ENCODE peak calls at places on chromosome 22, in seven cellular contexts. O is AG04449, D is cardiac muscle cell, T is fibroblast of mammary gland, N is lung, H is psoas muscle, Y is astrocyte of the spinal cord. L is an unnamed sample.

GRCh38 chr22:49269371-49269770 is 558.3 kb downstream of the BRD1 start:
- DNase-seq in O (no peak), D (no peak), T (no peak), N (no peak), H (no peak), Y (no peak), L (no peak)

GRCh38 chr22:41573677-41574264 is 13.0 kb downstream of the CSDC2 start:
- DNase-seq in O (no peak), D (no peak), T (no peak), N (no peak), H (no peak), Y (no peak), L (no peak)

GRCh38 chr22:35315855-35316745 is 16.4 kb downstream of the TOM1 start:
- DNase-seq in O (no peak), D (no peak), T (no peak), N (no peak), H (peak), Y (no peak), L (no peak)

GRCh38 chr22:43131773-43132501 is 11.3 kb downstream of the MCAT start:
- DNase-seq in O (no peak), D (no peak), T (no peak), N (no peak), H (no peak), Y (no peak), L (no peak)

GRCh38 chr22:38071421-38072321 is 12.3 kb downstream of the SLC16A8 start:
- DNase-seq in O (no peak), D (no peak), T (no peak), N (no peak), H (peak), Y (no peak), L (no peak)

GRCh38 chr22:17777005-17777716 is 2.9 kb upstream of the BID start:
- DNase-seq in O (no peak), D (no peak), T (no peak), N (peak), H (peak), Y (no peak), L (no peak)

GRCh38 chr22:37419916-37420655 is 7.2 kb downstream of the ELFN2 start:
- DNase-seq in O (no peak), D (peak), T (no peak), N (no peak), H (no peak), Y (no peak), L (no peak)

GRCh38 chr22:19055801-19056200 is 66.4 kb downstream of the DGCR2 start:
- DNase-seq in O (no peak), D (no peak), T (no peak), N (no peak), H (no peak), Y (no peak), L (no peak)

GRCh38 chr22:40805699-40806203 is 13.4 kb downstream of the SLC25A17 start:
- DNase-seq in O (no peak), D (no peak), T (no peak), N (no peak), H (no peak), Y (no peak), L (no peak)

GRCh38 chr22:19432092-19432844 is at the start of gene MRPL40:
- DNase-seq in O (peak), D (peak), T (peak), N (peak), H (peak), Y (peak), L (peak)

GRCh38 chr22:44029069-44029468 is 5.0 kb downstream of the PARVB start:
- DNase-seq in O (no peak), D (no peak), T (no peak), N (no peak), H (peak), Y (no peak), L (no peak)

GRCh38 chr22:45504703-45505341 is 2.1 kb downstream of the FBLN1 start:
- DNase-seq in O (no peak), D (peak), T (no peak), N (no peak), H (peak), Y (peak), L (peak)

GRCh38 chr22:43990044-43990443 is 34.1 kb upstream of the PARVB start:
- DNase-seq in O (no peak), D (no peak), T (no peak), N (no peak), H (no peak), Y (no peak), L (no peak)

GRCh38 chr22:47918276-47918928 is 1156.0 kb downstream of the TBC1D22A start:
- DNase-seq in O (no peak), D (no peak), T (no peak), N (no peak), H (no peak), Y (no peak), L (no peak)

GRCh38 chr22:37496651-37497599 is 10.7 kb upstream of the MFNG start:
- DNase-seq in O (peak), D (no peak), T (peak), N (no peak), H (no peak), Y (peak), L (peak)

GRCh38 chr22:23213031-23213555 is 32.8 kb downstream of the BCR start:
- DNase-seq in O (no peak), D (no peak), T (no peak), N (no peak), H (no peak), Y (no peak), L (no peak)

DNA sequence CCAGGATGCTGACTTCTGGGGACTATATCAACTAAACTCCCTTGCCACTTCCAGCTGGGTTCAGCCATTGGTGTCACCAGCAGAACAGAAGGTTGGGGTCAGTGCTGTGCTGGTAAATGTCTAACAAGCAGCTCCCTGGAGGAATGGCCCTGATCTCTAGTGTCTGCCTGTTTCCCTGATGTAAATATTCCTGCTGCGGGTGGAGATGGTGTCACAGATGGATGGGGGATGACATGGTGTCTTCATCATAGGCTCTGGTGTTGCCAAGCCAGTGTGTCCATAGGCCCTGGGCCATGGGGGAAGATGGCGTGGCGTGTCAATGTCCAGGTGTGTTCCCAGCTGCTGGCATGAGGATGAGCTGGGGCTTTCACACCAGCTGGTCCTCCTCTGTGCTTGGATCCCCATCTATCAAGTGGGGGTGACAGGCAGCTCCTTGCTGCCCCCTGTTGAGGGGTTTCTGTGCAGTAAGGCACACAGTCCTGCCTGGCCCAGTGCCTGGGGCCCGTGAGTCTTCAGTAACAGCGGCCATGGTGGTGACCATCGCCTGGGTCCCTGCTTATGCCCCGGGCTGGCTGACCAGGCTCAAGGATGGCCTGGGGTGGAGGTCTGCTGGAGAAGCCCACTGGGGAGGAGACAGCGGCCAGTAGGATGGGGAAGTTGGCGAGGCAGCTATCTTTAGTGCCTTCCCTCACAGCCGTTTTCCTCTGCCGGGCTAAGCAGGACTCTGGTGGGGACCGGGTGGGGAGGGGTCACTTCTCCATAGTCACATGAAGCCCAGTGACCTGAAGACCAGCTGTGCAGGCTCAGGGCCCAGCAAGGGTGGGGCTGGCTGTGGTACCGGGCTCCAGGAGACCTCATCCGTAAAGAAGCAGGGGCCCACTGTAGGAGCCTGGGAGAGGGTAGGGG is 12.7 kb downstream of the RPL3 start:
- DNase-seq in O (no peak), D (peak), T (no peak), N (no peak), H (no peak), Y (no peak), L (peak)
- TF ChIP-seq CTCF in O (peak), D (peak), T (peak), N (peak), H (peak), Y (peak), L (peak)

GRCh38 chr22:46844606-46845210 is 82.3 kb downstream of the TBC1D22A start:
- DNase-seq in O (no peak), D (no peak), T (no peak), N (no peak), H (no peak), Y (no peak), L (no peak)

GRCh38 chr22:46848227-46848626 is 85.8 kb downstream of the TBC1D22A start:
- DNase-seq in O (no peak), D (no peak), T (peak), N (peak), H (no peak), Y (peak), L (no peak)

GRCh38 chr22:46846832-46847355 is 84.4 kb downstream of the TBC1D22A start:
- DNase-seq in O (no peak), D (no peak), T (no peak), N (peak), H (no peak), Y (peak), L (no peak)

GRCh38 chr22:46845281-46846153 is 83.1 kb downstream of the TBC1D22A start:
- DNase-seq in O (no peak), D (no peak), T (peak), N (no peak), H (no peak), Y (peak), L (peak)

GRCh38 chr22:46846154-46846831 is 83.8 kb downstream of the TBC1D22A start:
- DNase-seq in O (no peak), D (no peak), T (peak), N (no peak), H (no peak), Y (no peak), L (no peak)
- H3K4me3 ChIP-seq in O (no peak), D (no peak), T (no peak), N (no peak), H (no peak), Y (no peak), L (no peak)

GRCh38 chr22:32836286-32836859 is 34.9 kb downstream of the TIMP3 start:
- DNase-seq in O (no peak), D (no peak), T (peak), N (no peak), H (no peak), Y (no peak), L (peak)
- TF ChIP-seq CTCF in O (peak), D (peak), T (peak), N (peak), H (peak), Y (peak), L (peak)

GRCh38 chr22:27474112-27474571 is 327.4 kb downstream of the MN1 start:
- DNase-seq in O (no peak), D (no peak), T (no peak), N (no peak), H (no peak), Y (peak), L (peak)

GRCh38 chr22:27476318-27476717 is 325.2 kb downstream of the MN1 start:
- DNase-seq in O (no peak), D (no peak), T (no peak), N (no peak), H (no peak), Y (no peak), L (no peak)

GRCh38 chr22:27476729-27477128 is 324.8 kb downstream of the MN1 start:
- DNase-seq in O (no peak), D (peak), T (peak), N (no peak), H (no peak), Y (peak), L (peak)

GRCh38 chr22:27474711-27475547 is 326.6 kb downstream of the MN1 start:
- DNase-seq in O (peak), D (no peak), T (peak), N (no peak), H (no peak), Y (peak), L (peak)

DNA sequence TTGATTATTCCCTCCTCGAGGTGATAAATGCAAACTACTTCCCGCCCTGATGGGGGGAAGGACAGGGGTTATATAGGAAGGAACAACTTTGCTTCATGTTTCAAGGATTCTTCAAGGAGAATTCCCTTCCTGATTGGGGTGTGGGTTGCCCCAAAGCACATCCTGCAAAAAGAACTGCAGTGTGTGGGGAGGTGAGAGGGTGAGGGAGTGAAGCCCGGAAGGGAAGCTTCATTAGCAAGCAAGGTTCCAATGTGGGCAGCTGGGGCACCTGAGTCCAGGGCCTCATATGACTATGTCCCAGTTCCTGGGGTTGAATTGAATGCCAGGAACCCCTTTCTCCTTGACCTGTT is 326.0 kb downstream of the MN1 start:
- DNase-seq in O (no peak), D (no peak), T (no peak), N (no peak), H (no peak), Y (no peak), L (no peak)
- H3K4me3 ChIP-seq in O (no peak), D (no peak), T (no peak), N (no peak), H (no peak), Y (no peak), L (no peak)

DNA sequence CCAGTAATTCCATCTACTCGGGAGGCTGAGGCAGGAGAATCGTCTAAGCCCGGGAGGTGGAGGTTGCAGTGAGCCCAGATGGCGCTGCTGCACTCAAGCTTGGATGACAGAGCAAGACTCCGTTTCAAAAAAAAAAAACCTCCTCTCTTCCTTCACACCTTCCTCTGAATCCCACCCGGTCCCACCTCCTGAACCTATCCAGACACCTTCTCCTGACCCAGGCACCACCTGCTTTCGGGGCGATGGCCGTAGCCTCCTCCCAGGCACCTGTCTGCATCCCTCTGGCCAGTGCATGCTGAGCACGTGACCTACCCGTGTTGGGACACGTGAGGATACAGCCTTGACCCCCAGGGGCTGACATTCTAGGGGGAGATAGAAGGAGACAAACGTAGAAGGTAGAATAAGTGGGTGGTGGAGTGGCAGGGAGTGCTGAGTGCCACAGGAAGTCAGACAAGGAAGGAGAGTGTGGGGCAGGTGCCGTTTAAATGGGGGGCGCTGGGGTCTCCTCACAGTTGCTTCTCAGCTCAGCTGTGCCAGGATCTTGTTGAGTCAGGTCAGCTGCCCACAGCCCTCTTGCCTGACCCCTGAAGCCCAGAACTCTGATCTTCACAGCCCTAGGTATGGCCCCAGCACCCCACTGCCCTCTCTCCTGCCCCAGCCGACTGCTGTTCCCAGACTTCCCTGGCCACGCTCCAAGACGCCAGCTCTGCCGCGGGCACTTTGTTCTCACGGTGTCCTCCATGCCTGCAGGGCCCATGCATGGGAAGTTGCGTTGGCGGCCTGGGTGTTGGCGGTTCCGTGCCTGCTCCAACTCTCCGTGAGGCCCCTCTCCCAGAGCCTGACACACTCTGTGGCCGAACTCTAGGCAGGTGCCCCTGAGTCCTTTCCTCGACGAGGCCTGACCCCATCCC is 1.2 kb upstream of the MIOX start:
- DNase-seq in O (no peak), D (no peak), T (no peak), N (peak), H (no peak), Y (no peak), L (no peak)
- TF ChIP-seq CTCF in O (no peak), D (no peak), T (no peak), N (no peak), H (no peak), Y (no peak), L (no peak)

GRCh38 chr22:25420925-25421904 is 143.3 kb upstream of the GRK3 start:
- DNase-seq in O (no peak), D (no peak), T (no peak), N (no peak), H (no peak), Y (no peak), L (peak)
- H3K4me3 ChIP-seq in O (no peak), D (peak), T (no peak), N (no peak), H (peak), Y (no peak), L (no peak)

DNA sequence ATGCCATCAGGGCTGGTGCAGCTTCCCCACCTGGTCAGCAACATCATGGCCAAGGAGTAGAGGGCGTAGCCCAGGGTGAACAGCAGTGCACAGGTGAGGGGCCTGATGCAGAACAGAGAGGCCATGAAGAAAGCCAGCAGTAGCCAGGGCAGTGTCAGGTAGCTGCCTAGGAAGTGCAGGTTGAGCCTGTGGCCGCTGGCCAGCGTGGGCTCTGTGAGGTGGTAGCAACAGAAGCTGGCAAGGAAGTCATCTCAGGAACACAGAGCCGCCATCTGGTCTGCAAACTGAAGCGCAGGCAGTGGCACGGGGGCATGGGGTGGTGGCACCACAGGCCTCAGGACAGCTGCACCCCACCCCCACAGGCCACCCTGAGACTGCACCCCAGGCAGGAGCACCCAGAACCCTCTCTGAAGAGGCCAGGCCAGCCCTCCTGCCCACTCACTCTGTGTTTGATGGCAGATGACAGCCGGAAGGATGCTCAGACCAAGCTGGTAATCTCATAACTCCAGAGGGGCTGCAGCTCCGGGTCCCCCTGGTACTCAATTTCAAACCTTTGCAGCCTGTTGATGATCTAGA is 95.3 kb downstream of the MED15 start:
- DNase-seq in O (no peak), D (no peak), T (no peak), N (no peak), H (no peak), Y (no peak), L (no peak)
- TF ChIP-seq CTCF in O (no peak), D (no peak), T (no peak), N (no peak), H (no peak), Y (no peak), L (no peak)

GRCh38 chr22:27299181-27300085 is 502.1 kb downstream of the MN1 start:
- DNase-seq in O (no peak), D (no peak), T (no peak), N (no peak), H (no peak), Y (peak), L (no peak)
- H3K4me3 ChIP-seq in O (peak), D (no peak), T (no peak), N (no peak), H (no peak), Y (peak), L (no peak)